ENCODE peak calls at places on chromosomes 6 and 20, in nine cellular contexts. T is mucosa of descending colon, W is right lobe of liver, Y is HCT116, A is left ventricle myocardium inferior, R is HFF-Myc, U is esophagus squamous epithelium, M is Panc1, J is pancreas. G is an unnamed sample.

GRCh38 chr20:17169575-17170136 is 57.2 kb upstream of the PCSK2 start:
- DNase-seq in T (no peak), W (no peak), Y (no peak), A (no peak), R (no peak), U (no peak), M (no peak), J (no peak), G (no peak)

GRCh38 chr6:119395192-119395591 is 45.6 kb upstream of the MAN1A1 start:
- DNase-seq in T (no peak), W (no peak), Y (no peak), A (no peak), R (no peak), U (no peak), M (no peak), J (no peak), G (no peak)

GRCh38 chr20:41456341-41456740 is 89.7 kb upstream of the EMILIN3 start:
- DNase-seq in T (no peak), W (no peak), Y (no peak), A (no peak), R (peak; percentile 68), U (no peak), M (no peak), J (no peak), G (no peak)

GRCh38 chr20:622161-622560 is 12.1 kb upstream of the TCF15 start:
- DNase-seq in T (no peak), W (no peak), Y (no peak), A (no peak), R (no peak), U (no peak), M (no peak), J (no peak), G (no peak)

GRCh38 chr6:6717953-6718352 is 129.4 kb downstream of the LY86 start:
- DNase-seq in T (no peak), W (no peak), Y (no peak), A (no peak), R (no peak), U (no peak), M (no peak), J (no peak), G (peak; percentile 23)

GRCh38 chr20:51500311-51500710 is 42.2 kb downstream of the NFATC2 start:
- DNase-seq in T (no peak), W (no peak), Y (no peak), A (no peak), R (no peak), U (no peak), M (no peak), J (no peak), G (peak; percentile 53)

GRCh38 chr20:1982666-1983065 is 11.2 kb downstream of the PDYN start:
- DNase-seq in T (no peak), W (no peak), Y (no peak), A (no peak), R (no peak), U (no peak), M (no peak), J (no peak), G (no peak)

GRCh38 chr6:79137671-79138070 is 59.6 kb upstream of the PHIP start:
- DNase-seq in T (no peak), W (no peak), Y (no peak), A (no peak), R (no peak), U (no peak), M (no peak), J (no peak), G (no peak)

GRCh38 chr6:29746050-29746449 is 22.8 kb downstream of the HLA-F start:
- DNase-seq in T (no peak), W (no peak), Y (no peak), A (no peak), R (no peak), U (no peak), M (no peak), J (no peak), G (no peak)

GRCh38 chr6:71383891-71384489 is 95.4 kb downstream of the OGFRL1 start:
- DNase-seq in T (no peak), W (no peak), Y (peak; percentile 22), A (no peak), R (no peak), U (no peak), M (no peak), J (no peak), G (peak; percentile 56)

GRCh38 chr6:10381133-10381829 is 33.6 kb downstream of the TFAP2A start:
- DNase-seq in T (no peak), W (no peak), Y (no peak), A (no peak), R (no peak), U (no peak), M (no peak), J (no peak), G (no peak)

GRCh38 chr6:20243288-20243687 is 31.0 kb upstream of the MBOAT1 start:
- DNase-seq in T (no peak), W (no peak), Y (no peak), A (no peak), R (no peak), U (no peak), M (no peak), J (no peak), G (no peak)

GRCh38 chr6:170274713-170275560 is 15.9 kb downstream of the DLL1 start:
- DNase-seq in T (peak; percentile 22), W (peak; percentile 45), Y (no peak), A (no peak), R (no peak), U (no peak), M (no peak), J (peak; percentile 22), G (no peak)

GRCh38 chr20:29689411-29690225 is 1567.8 kb upstream of the DEFB115 start:
- DNase-seq in T (no peak), W (peak; percentile 44), Y (no peak), A (peak; percentile 28), R (no peak), U (no peak), M (no peak), J (peak; percentile 26), G (no peak)

GRCh38 chr6:90074161-90074560 is 179.9 kb downstream of the GJA10 start:
- DNase-seq in T (no peak), W (no peak), Y (no peak), A (no peak), R (no peak), U (no peak), M (no peak), J (no peak), G (no peak)

GRCh38 chr6:14726816-14727493 is 518.9 kb upstream of the JARID2 start:
- DNase-seq in T (no peak), W (peak; percentile 51), Y (no peak), A (no peak), R (no peak), U (no peak), M (no peak), J (no peak), G (no peak)

GRCh38 chr6:41670703-41671360 is 32.6 kb downstream of the MDFI start:
- DNase-seq in T (no peak), W (no peak), Y (no peak), A (no peak), R (no peak), U (no peak), M (no peak), J (no peak), G (no peak)

GRCh38 chr6:42338573-42339218 is 113.0 kb downstream of the TRERF1 start:
- DNase-seq in T (no peak), W (no peak), Y (peak; percentile 83), A (no peak), R (peak; percentile 96), U (no peak), M (peak; percentile 91), J (no peak), G (peak; percentile 97)

GRCh38 chr6:134626589-134626988 is 308.7 kb upstream of the SGK1 start:
- DNase-seq in T (no peak), W (no peak), Y (no peak), A (no peak), R (no peak), U (no peak), M (no peak), J (no peak), G (no peak)

GRCh38 chr20:437787-438486 is 24.4 kb downstream of the TBC1D20 start:
- DNase-seq in T (no peak), W (no peak), Y (no peak), A (no peak), R (no peak), U (no peak), M (no peak), J (no peak), G (no peak)

GRCh38 chr6:144219056-144219685 is 66.0 kb upstream of the UTRN start:
- DNase-seq in T (no peak), W (no peak), Y (peak; percentile 40), A (no peak), R (peak; percentile 12), U (no peak), M (no peak), J (no peak), G (peak; percentile 53)

GRCh38 chr6:140052757-140053729 is 678.6 kb upstream of the CITED2 start:
- DNase-seq in T (no peak), W (no peak), Y (no peak), A (no peak), R (no peak), U (no peak), M (no peak), J (no peak), G (no peak)

GRCh38 chr20:50344232-50345071 is 153.8 kb downstream of the CEBPB start:
- DNase-seq in T (no peak), W (no peak), Y (no peak), A (no peak), R (no peak), U (no peak), M (no peak), J (no peak), G (no peak)
- TF ChIP-seq CTCF in T (no peak), W (peak; percentile 40), Y (peak; percentile 45), A (peak; percentile 13), R (peak; percentile 16), U (no peak), M (no peak), J (no peak), G (no peak)

GRCh38 chr6:137044366-137045220 is at the start of gene IL20RA:
- DNase-seq in T (peak; percentile 73), W (peak; percentile 58), Y (no peak), A (peak; percentile 20), R (no peak), U (no peak), M (no peak), J (peak; percentile 71), G (peak; percentile 36)
- TF ChIP-seq CTCF in T (no peak), W (no peak), Y (no peak), A (no peak), R (no peak), U (no peak), M (no peak), J (no peak), G (no peak)

DNA sequence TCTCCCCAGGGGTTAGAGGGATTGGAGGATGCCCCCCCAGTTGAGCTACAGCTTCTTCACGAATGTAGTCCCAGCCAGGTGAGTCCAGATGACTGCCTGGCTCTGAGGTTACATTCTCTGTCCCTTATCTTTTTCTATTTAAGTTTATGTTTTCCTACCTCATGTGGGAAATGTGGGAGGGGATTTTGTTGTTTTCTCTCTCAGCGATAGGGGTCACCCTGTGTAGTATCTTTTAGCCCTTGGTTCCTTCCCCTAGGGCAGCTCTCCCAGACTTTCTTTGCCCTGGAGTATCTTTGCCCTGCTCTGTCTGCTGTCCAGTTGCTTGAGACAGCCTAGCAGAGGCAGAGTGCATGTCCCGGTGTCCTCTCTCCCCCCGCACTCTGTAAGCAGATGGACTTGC is 5.8 kb downstream of the FANCE start:
- DNase-seq in T (no peak), W (no peak), Y (no peak), A (no peak), R (no peak), U (no peak), M (no peak), J (no peak), G (no peak)
- TF ChIP-seq CTCF in T (no peak), W (no peak), Y (no peak), A (no peak), R (no peak), U (no peak), M (no peak), J (no peak), G (no peak)

GRCh38 chr6:151430886-151431285 is 21.0 kb downstream of the RMND1 start:
- DNase-seq in T (no peak), W (no peak), Y (no peak), A (no peak), R (no peak), U (no peak), M (no peak), J (no peak), G (no peak)
- TF ChIP-seq CTCF in T (no peak), W (no peak), Y (peak; percentile 12), A (no peak), R (no peak), U (no peak), M (no peak), J (no peak), G (no peak)

G was measured in MCF 10A.